ENCODE peak calls at places on chromosome 2, in seven cellular contexts. R is stomach, J is NB4, Z is endothelial cell, L is spleen, T is brain microvascular endothelial cell, I is IMR-90. U is an unnamed sample.

GRCh38 chr2:190365499-190366204 is 22.3 kb downstream of the INPP1 start:
- DNase-seq in R (no peak), Z (no peak), J (no peak), L (no peak), I (no peak), T (no peak), U (no peak)

GRCh38 chr2:130300258-130300969 is 42.3 kb upstream of the IMP4 start:
- DNase-seq in L (peak), R (no peak), I (no peak), Z (no peak), J (no peak), T (no peak), U (no peak)

GRCh38 chr2:128667391-128667790 is 348.7 kb upstream of the HS6ST1 start:
- DNase-seq in I (no peak), J (no peak), Z (no peak), R (no peak), L (no peak), T (no peak), U (no peak)

GRCh38 chr2:50241292-50241691 is 790.6 kb downstream of the NRXN1 start:
- DNase-seq in I (no peak), Z (no peak), J (no peak), L (no peak), T (no peak), R (no peak), U (no peak)

GRCh38 chr2:15768142-15769088 is 171.9 kb upstream of the MYCN start:
- DNase-seq in Z (no peak), R (no peak), T (no peak), L (no peak), I (no peak), J (no peak), U (no peak)

GRCh38 chr2:221513251-221513650 is 58.9 kb downstream of the EPHA4 start:
- DNase-seq in L (no peak), R (no peak), J (no peak), I (no peak), T (no peak), Z (no peak), U (no peak)

GRCh38 chr2:160076935-160077334 is 14.5 kb upstream of the PLA2R1 start:
- DNase-seq in R (no peak), Z (no peak), L (no peak), I (no peak), J (no peak), T (no peak), U (no peak)

GRCh38 chr2:44833123-44834069 is 108.1 kb upstream of the SIX3 start:
- DNase-seq in T (peak), L (no peak), J (no peak), R (no peak), Z (no peak), I (peak), U (no peak)

GRCh38 chr2:64277101-64277849 is 133.1 kb upstream of the PELI1 start:
- DNase-seq in L (no peak), J (peak), Z (no peak), R (no peak), I (no peak), T (no peak), U (no peak)

DNA sequence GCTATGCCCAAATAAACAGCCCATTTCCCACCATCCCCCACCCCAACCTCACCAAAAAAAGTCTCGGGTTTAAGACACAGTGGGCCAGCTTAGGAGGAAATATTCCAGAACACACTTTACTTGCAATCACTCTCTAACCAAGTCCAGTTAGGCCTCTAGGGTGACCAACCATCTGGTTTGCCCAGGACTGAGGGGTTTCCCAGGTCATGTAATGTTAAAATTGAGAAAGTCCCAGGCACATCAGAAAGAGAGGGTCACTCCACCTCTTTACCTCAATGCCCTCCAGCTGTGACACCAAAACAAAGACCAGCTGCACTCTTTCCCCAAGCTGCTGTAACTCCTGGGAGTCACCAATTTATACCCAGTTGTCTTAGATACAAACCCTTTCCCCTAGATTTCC is 132.1 kb downstream of the FOXI3 start:
- DNase-seq in Z (no peak), I (no peak), R (no peak), L (no peak), J (no peak), T (no peak), U (no peak)
- TF ChIP-seq CTCF in Z (no peak), I (no peak), R (no peak), L (no peak), J (no peak), T (no peak), U (no peak)

GRCh38 chr2:28956890-28957289 is 24.2 kb upstream of the TOGARAM2 start:
- DNase-seq in I (no peak), T (peak), J (no peak), R (no peak), Z (peak), L (no peak), U (peak)
- TF ChIP-seq CTCF in I (peak), T (peak), J (peak), R (peak), Z (peak), L (no peak), U (peak)

GRCh38 chr2:11945139-11946126 is 199.0 kb downstream of the LPIN1 start:
- DNase-seq in R (no peak), Z (no peak), J (no peak), I (no peak), L (no peak), T (no peak), U (no peak)
- TF ChIP-seq CTCF in R (no peak), Z (no peak), J (no peak), I (no peak), L (no peak), T (no peak), U (no peak)

DNA sequence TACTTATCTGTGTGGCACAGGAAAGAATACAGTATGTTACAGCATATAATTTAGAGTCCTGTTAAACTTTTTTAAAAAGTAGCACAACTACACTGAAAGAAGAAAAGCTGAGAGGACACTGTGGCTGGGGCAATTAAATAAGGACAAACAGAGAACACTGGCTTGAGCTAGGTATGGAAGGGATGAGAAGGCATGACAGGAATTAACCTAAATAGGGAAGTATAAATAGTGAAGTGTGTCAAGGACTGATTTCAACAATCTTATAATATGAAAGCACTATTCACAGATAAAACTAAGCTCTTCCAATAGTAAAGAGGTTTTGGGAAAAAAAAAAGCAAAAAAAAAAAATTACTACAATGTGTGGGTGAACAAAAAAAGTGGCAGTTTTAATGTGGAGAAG is 45.6 kb downstream of the PPP3R1 start:
- DNase-seq in J (peak), L (no peak), R (no peak), Z (no peak), I (no peak), T (no peak), U (no peak)
- TF ChIP-seq CTCF in J (no peak), L (no peak), R (no peak), Z (no peak), I (no peak), T (no peak), U (no peak)

GRCh38 chr2:18213986-18214385 is 335.5 kb downstream of the KCNS3 start:
- DNase-seq in T (no peak), R (no peak), I (no peak), L (no peak), J (no peak), Z (no peak), U (no peak)

GRCh38 chr2:18214936-18215335 is 336.5 kb downstream of the KCNS3 start:
- DNase-seq in Z (no peak), I (peak), T (no peak), R (no peak), J (no peak), L (no peak), U (no peak)

GRCh38 chr2:18218160-18218933 is 339.9 kb downstream of the KCNS3 start:
- DNase-seq in R (no peak), L (no peak), I (no peak), Z (no peak), J (no peak), T (no peak), U (no peak)

DNA sequence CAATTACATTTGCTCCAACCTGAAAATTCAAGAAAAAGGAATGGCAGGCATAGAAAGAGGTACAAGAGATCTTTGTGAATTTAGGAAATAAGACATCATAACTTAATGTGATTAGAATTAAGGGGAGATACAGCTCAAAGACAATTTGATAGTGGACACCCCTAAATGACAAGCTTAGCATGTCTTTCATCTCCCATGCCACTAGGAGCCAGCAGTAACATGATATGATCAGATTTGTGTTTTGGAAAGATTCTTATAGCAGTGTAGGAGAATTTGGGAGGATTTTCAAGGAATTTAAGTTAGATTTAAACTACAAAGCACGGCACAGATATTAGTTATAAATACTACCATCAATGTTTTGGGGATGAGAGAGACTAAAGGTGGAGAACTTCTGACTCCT is 340.8 kb downstream of the RDH14 start:
- DNase-seq in L (no peak), J (no peak), Z (no peak), I (peak), T (no peak), R (no peak), U (peak)
- TF ChIP-seq CTCF in L (no peak), J (no peak), Z (no peak), I (peak), T (peak), R (no peak), U (peak)

GRCh38 chr2:230219419-230220331 is at the start of gene SP110:
- DNase-seq in I (peak), L (peak), Z (peak), T (peak), R (peak), J (peak), U (peak)
- TF ChIP-seq CTCF in I (no peak), L (no peak), Z (no peak), T (peak), R (no peak), J (no peak), U (no peak)